ENCODE peak calls at places on chromosomes 6 and 20, in four cellular contexts. Q, L, G and D are unnamed samples. For H3K27me3, the result is how much of the 10 kb centered on the place peaks cover.

GRCh38 chr6:43669050-43669921 is 18.3 kb downstream of the MRPS18A start:
- DNase-seq in L (no peak), G (peak), Q (peak), D (peak)

GRCh38 chr6:28922841-28923317 is 906 bp downstream of the TRIM27 start:
- DNase-seq in Q (peak), L (no peak), G (peak), D (peak)

GRCh38 chr6:22596011-22596410 is 26.6 kb downstream of the HDGFL1 start:
- DNase-seq in Q (no peak), G (no peak), L (no peak), D (peak)

GRCh38 chr6:145214570-145214969 is 520.8 kb downstream of the EPM2A start:
- DNase-seq in Q (no peak), G (no peak), L (no peak), D (peak)

GRCh38 chr6:36131517-36132220 is 1.4 kb downstream of the MAPK13 start:
- DNase-seq in L (peak), G (no peak), Q (no peak), D (peak)

GRCh38 chr6:23213193-23213592 is 643.8 kb downstream of the HDGFL1 start:
- DNase-seq in Q (no peak), L (no peak), G (no peak), D (peak)

GRCh38 chr20:43749734-43750294 is 23.0 kb upstream of the GTSF1L start:
- DNase-seq in Q (peak), G (peak), L (peak), D (peak)

GRCh38 chr6:142335415-142335814 is 33.6 kb downstream of the ADGRG6 start:
- DNase-seq in Q (no peak), L (no peak), G (no peak), D (no peak)

GRCh38 chr6:148440877-148441453 is 98.3 kb downstream of the SASH1 start:
- DNase-seq in G (peak), Q (peak), L (peak), D (peak)

GRCh38 chr20:822651-823325 is 10.7 kb upstream of the FAM110A start:
- DNase-seq in G (no peak), Q (peak), L (peak), D (no peak)

GRCh38 chr20:19304389-19304788 is 91.9 kb downstream of the SLC24A3 start:
- DNase-seq in G (no peak), Q (no peak), L (no peak), D (no peak)

GRCh38 chr6:41970436-41970846 is 28.8 kb upstream of the CCND3 start:
- DNase-seq in G (no peak), Q (peak), L (peak), D (peak)

GRCh38 chr6:130831598-130831997 is 4.4 kb downstream of the SMLR1 start:
- DNase-seq in G (no peak), L (no peak), Q (no peak), D (no peak)

GRCh38 chr20:42392417-42392816 is 774.2 kb upstream of the CHD6 start:
- DNase-seq in G (no peak), L (no peak), Q (no peak), D (no peak)

DNA sequence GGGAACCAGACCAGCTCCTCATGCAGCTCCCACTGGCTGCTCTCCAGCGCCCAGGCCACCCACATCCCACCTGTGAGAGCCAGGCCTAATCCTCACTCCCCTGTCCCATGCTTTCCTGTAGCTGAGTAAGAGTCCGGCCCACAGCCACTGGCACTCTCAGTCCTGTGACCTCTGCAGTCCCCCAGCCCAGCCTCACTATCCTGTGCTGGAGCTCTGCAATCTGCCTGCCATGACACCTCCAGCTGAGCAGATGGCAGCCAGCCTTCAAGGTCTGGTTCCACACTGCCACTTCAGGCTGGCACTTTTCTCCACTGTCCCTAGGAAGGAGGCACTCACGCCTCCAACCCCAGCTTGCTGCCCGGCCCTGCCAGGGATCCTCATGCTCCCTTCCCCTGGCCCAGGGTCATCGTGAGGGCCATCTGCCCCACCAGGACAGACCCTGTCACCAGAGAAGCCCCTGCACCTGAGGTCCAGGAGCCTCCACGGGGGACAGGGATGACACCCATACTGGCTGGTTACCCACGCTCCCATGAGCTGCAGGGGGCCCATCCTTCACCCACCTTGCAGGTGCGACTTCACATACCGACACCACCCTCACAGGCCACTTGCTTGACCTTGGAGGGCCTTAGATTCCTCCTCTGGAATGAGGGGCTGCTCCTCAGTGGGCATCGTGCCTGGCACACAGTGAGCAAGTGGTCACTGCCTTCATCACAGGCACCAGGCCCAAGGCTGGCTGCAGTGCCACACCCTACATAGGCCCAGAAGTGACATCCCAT is 100.1 kb downstream of the ASXL1 start:
- DNase-seq in G (no peak), L (no peak), Q (no peak), D (no peak)
- H3K4me3 ChIP-seq in G (no peak), L (no peak), Q (no peak), D (no peak)

GRCh38 chr6:106884576-106884975 is 90.0 kb downstream of the CD24 start:
- DNase-seq in L (no peak), G (no peak), Q (no peak), D (no peak)

GRCh38 chr6:106882133-106882532 is 92.4 kb downstream of the CD24 start:
- DNase-seq in G (no peak), L (no peak), Q (no peak), D (no peak)

GRCh38 chr6:106885659-106886058 is 88.9 kb downstream of the CD24 start:
- DNase-seq in L (no peak), Q (no peak), G (no peak), D (peak)

GRCh38 chr6:106882601-106883518 is 91.7 kb downstream of the CD24 start:
- DNase-seq in L (no peak), Q (no peak), G (no peak), D (peak)

DNA sequence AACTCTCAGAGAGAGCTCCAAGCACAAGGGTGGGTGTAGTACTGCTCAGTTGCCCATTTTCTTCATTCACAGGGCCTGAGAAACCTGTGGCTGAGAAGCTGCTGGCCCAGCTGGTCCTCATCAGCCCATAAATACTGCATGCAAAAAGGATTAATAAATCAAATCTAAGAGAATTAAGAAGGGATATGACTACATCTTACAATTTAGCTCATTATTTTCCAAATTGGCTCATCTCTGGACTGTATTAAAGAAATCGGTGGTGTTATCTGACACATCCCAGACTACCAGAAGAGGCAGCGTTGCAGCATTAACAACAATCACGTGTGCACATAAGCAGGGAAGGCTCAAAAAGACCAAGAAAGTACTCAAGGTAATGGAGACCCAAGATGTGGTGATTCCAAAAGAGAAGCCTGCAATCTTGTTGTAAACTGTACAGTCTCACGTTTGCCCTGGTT is 90.7 kb downstream of the CD24 start:
- DNase-seq in L (no peak), Q (no peak), G (no peak), D (peak)
- TF ChIP-seq CTCF in L (no peak), Q (no peak), G (no peak), D (no peak)

DNA sequence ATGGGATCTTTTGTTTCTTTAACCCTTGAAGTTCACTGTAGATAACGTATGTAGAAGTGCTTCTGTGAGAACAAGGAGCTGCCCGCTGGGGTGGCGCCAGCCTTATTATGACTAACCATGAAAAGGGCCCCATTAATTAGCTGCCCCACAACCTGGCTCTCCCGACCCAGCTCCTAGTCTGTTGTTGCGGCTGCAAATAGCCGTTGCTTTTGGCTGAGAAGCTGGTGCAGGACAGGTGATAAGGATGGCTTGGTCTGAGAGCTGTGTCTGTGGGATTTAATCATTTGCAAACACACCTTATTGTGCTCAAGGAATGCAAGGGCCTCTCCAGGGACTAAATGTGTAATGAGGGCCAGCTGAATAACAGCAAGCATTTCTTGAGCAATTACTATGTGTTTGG is 62.3 kb downstream of the DLGAP4 start:
- DNase-seq in L (no peak), G (no peak), Q (no peak), D (no peak)
- H3K27me3 ChIP-seq in L (under half), G (under half), Q (under half), D (under half)

GRCh38 chr6:149567846-149568585 is 1.8 kb downstream of the GINM1 start:
- DNase-seq in Q (no peak), G (no peak), L (no peak), D (no peak)
- H3K4me3 ChIP-seq in Q (no peak), G (no peak), L (no peak), D (no peak)

GRCh38 chr20:25178563-25179438 is 16.7 kb upstream of the ENTPD6 start:
- DNase-seq in L (peak), G (no peak), Q (peak), D (peak)

GRCh38 chr20:25176184-25176583 is 19.3 kb upstream of the ENTPD6 start:
- DNase-seq in Q (no peak), L (no peak), G (no peak), D (no peak)

GRCh38 chr20:25173886-25174308 is 21.6 kb upstream of the ENTPD6 start:
- DNase-seq in G (no peak), L (no peak), Q (no peak), D (no peak)

GRCh38 chr20:25177890-25178321 is 17.6 kb upstream of the ENTPD6 start:
- DNase-seq in L (peak), G (no peak), Q (no peak), D (peak)

DNA sequence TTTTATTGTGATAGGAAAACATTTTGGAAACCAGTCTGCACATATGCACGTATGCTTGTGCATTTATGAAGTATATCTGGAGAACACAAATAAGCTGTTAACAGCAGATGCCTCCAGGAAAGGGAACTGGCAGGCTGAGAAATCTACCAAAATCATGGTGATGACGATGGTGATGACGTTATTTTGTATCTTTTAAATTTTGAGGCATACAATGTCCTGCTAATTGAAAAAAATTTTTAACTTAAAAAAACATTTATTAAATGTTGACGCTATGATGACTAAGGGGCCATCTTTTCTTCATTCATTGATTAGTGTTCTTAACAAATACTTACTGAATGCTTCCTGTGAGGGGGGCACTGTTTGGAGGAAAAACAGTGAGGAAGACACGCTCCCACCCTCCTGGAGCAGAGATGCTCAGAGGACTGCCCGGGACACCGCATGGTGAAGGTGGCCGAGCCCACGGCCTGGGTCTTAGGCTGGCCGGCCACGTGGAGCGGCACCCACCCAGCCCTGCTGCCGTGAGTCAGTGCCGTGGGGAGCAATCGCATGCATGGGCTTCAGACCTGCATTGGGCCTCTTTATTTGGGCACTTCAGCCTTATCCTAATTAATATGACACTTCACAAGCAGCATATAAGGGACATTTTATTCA is 15.9 kb upstream of the ENTPD6 start:
- DNase-seq in G (no peak), Q (no peak), L (no peak), D (no peak)
- TF ChIP-seq CTCF in G (no peak), Q (no peak), L (no peak), D (no peak)

DNA sequence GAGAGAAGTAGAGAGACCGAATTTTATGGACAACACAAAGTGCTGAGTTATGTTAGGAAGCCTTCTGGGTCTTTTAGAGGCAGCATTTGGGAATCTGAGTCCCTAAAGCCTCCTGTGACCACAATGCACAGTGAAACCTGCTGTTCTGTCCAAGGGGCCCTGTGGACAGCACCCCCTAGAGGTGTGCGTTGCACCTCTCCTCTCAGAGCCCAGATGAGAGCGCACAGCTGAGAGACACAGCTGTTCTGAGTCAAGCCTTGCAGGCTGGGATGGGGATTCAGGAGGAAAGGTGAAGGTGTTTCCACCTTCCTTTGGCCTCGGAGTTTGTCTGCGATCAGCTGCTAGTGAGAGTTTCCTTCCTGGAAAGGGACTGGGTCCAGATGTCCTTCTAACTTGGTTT is 13.0 kb downstream of the PCK1 start:
- DNase-seq in Q (no peak), G (no peak), L (no peak), D (no peak)
- H3K27me3 ChIP-seq in Q (under half), G (under half), L (under half), D (under half)